ENCODE peak calls at places on chromosomes 7 and 10, in ten cellular contexts. S, Y, O, B, Z, R, W, E, J and G are unnamed samples.
A peak's percentile ranks its signal among the peaks of the same experiment; 100 is the strongest.

GRCh38 chr10:113027574-113028392 is 77.7 kb downstream of the TCF7L2 start:
- DNase-seq in R (no peak), J (no peak), Z (peak; percentile 33), B (no peak), W (peak; percentile 35), O (no peak), S (no peak), E (no peak), Y (peak; percentile 42), G (no peak)

GRCh38 chr7:134327896-134328295 is 11.2 kb upstream of the SLC35B4 start:
- DNase-seq in E (no peak), J (peak; percentile 65), O (no peak), Z (no peak), R (peak; percentile 60), Y (peak; percentile 57), W (peak; percentile 90), S (no peak), B (peak; percentile 15), G (peak; percentile 35)

GRCh38 chr10:23448323-23448722 is 9.4 kb downstream of the OTUD1 start:
- DNase-seq in B (no peak), Y (no peak), W (no peak), J (no peak), E (no peak), R (no peak), S (no peak), Z (no peak), O (no peak), G (no peak)

GRCh38 chr10:102612964-102613275 is 31.4 kb upstream of the TRIM8 start:
- DNase-seq in J (no peak), B (no peak), Y (no peak), S (no peak), Z (peak; percentile 55), O (no peak), W (no peak), E (no peak), R (no peak), G (no peak)

GRCh38 chr7:50362712-50363282 is 58.3 kb downstream of the IKZF1 start:
- DNase-seq in S (no peak), O (no peak), Z (no peak), Y (no peak), J (no peak), R (no peak), W (peak; percentile 32), E (no peak), B (no peak), G (no peak)

GRCh38 chr10:101067356-101068083 is 5.7 kb downstream of the KAZALD1 start:
- DNase-seq in E (peak; percentile 59), J (peak; percentile 87), B (peak; percentile 53), Z (peak; percentile 85), R (peak; percentile 87), W (peak; percentile 92), S (peak; percentile 87), O (peak; percentile 69), Y (peak; percentile 81), G (peak; percentile 81)

GRCh38 chr10:49827297-49827696 is 65.2 kb upstream of the OGDHL start:
- DNase-seq in B (no peak), Y (no peak), S (no peak), W (peak; percentile 40), R (no peak), Z (no peak), O (no peak), E (no peak), J (no peak), G (no peak)

GRCh38 chr7:54904986-54905385 is 113.8 kb upstream of the EGFR start:
- DNase-seq in J (no peak), W (no peak), Z (no peak), R (no peak), O (no peak), S (no peak), B (no peak), Y (no peak), E (no peak), G (no peak)

GRCh38 chr7:42236266-42237161 is 495 bp downstream of the GLI3 start:
- DNase-seq in Z (peak; percentile 84), O (peak; percentile 49), W (peak; percentile 80), R (peak; percentile 81), B (peak; percentile 70), Y (no peak), E (peak; percentile 36), S (peak; percentile 82), J (peak; percentile 55), G (no peak)

GRCh38 chr7:42237162-42237821 is at the start of gene GLI3:
- DNase-seq in S (peak; percentile 95), E (peak; percentile 49), W (peak; percentile 93), B (peak; percentile 93), R (peak; percentile 92), Y (no peak), J (peak; percentile 88), Z (peak; percentile 98), O (peak; percentile 88), G (peak; percentile 80)

GRCh38 chr7:42234736-42235135 is 2.3 kb downstream of the GLI3 start:
- DNase-seq in S (no peak), R (no peak), W (no peak), Z (no peak), J (no peak), E (no peak), Y (no peak), O (no peak), B (peak; percentile 5), G (no peak)

GRCh38 chr7:42233939-42234338 is 3.1 kb downstream of the GLI3 start:
- DNase-seq in O (no peak), S (no peak), E (no peak), W (no peak), R (no peak), Y (no peak), B (peak; percentile 52), J (peak; percentile 51), Z (no peak), G (no peak)

GRCh38 chr7:42235734-42236133 is 1.3 kb downstream of the GLI3 start:
- DNase-seq in Y (no peak), W (no peak), R (peak; percentile 21), E (no peak), O (no peak), J (no peak), S (peak; percentile 79), B (peak; percentile 38), Z (peak; percentile 74), G (no peak)
- TF ChIP-seq CTCF in Y (no peak), W (no peak), R (no peak), E (no peak), O (no peak), J (no peak), S (no peak), B (no peak), Z (no peak), G (no peak)

DNA sequence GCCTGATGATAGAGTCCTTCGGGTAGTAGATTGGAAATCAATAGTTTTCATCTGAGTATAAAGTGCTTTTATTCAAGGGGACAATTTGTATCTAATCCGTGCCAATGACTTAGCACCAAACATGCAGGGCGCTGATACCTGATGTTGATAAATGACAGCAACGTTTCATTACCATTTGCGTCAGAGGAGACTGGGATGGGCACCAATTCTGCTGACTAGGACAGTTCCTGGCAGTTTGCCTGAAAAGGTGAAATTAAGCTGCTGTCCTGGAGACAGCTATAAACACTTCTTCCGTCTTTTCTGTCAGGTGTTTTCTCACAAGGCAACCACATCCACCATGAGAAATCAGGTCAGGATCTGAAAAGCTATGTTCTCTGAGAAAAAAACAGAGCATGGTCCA is 1136.4 kb downstream of the TYW1 start:
- DNase-seq in Z (no peak), R (no peak), S (no peak), O (no peak), W (no peak), Y (no peak), B (no peak), J (no peak), E (no peak), G (no peak)
- H3K4me1 ChIP-seq in Z (no peaks in the 10 kb centered on the region), R (no peaks in the 10 kb centered on the region), S (no peaks in the 10 kb centered on the region), O (no peaks in the 10 kb centered on the region), W (no peaks in the 10 kb centered on the region), Y (no peaks in the 10 kb centered on the region), B (no peaks in the 10 kb centered on the region), J (no peaks in the 10 kb centered on the region), E (no peaks in the 10 kb centered on the region), G (no peaks in the 10 kb centered on the region)

GRCh38 chr10:69005704-69006103 is 17.1 kb downstream of the KIFBP start:
- DNase-seq in O (no peak), R (no peak), B (no peak), E (no peak), J (no peak), Z (no peak), W (no peak), Y (no peak), S (no peak), G (no peak)

GRCh38 chr10:69010151-69010640 is 21.6 kb downstream of the KIFBP start:
- DNase-seq in Z (no peak), E (no peak), Y (no peak), R (no peak), J (no peak), O (no peak), W (no peak), S (no peak), B (no peak), G (no peak)

GRCh38 chr10:69007260-69007659 is 18.7 kb downstream of the KIFBP start:
- DNase-seq in Z (no peak), R (no peak), W (no peak), O (no peak), Y (no peak), S (no peak), B (no peak), E (no peak), J (peak; percentile 33), G (no peak)

GRCh38 chr10:69004821-69005220 is 16.2 kb downstream of the KIFBP start:
- DNase-seq in O (no peak), B (no peak), J (peak; percentile 80), S (no peak), W (peak; percentile 49), Y (peak; percentile 17), Z (no peak), R (no peak), E (no peak), G (no peak)

GRCh38 chr10:69009360-69009759 is 20.8 kb downstream of the KIFBP start:
- DNase-seq in E (no peak), J (no peak), S (no peak), W (no peak), R (no peak), Y (no peak), B (no peak), Z (no peak), O (no peak), G (no peak)
- H3K36me3 ChIP-seq in E (peaks cover 14% of the 10 kb centered on the region), J (peaks cover 49% of the 10 kb centered on the region), S (peaks cover 53% of the 10 kb centered on the region), W (peaks cover 34% of the 10 kb centered on the region), R (peaks cover 38% of the 10 kb centered on the region), Y (peaks cover 7% of the 10 kb centered on the region), B (peaks cover 19% of the 10 kb centered on the region), Z (no peaks in the 10 kb centered on the region), O (peaks cover 85% of the 10 kb centered on the region), G (peaks cover 24% of the 10 kb centered on the region)

DNA sequence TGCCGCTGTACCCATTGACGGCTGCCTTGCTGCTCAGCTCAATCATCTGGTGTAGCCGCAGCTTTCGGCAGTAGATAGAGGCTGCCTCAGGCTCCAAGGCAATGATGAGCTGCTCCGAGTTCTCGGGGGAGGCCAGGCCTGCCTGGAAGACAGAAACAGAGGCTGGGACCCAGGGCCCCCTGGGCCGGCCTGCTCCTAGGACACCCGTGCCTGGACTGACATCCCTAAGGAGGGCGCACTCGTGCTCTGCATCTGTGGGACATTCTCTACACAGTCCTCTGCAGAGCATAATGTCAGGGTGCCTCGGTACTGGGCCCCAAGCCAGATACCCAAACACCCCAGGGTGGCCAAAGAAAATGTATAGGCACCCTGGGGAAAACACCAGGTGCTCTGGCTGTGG is 58.5 kb downstream of the HSPA12A start:
- DNase-seq in R (no peak), Y (no peak), B (no peak), J (no peak), S (no peak), W (no peak), O (no peak), Z (no peak), E (no peak), G (no peak)
- TF ChIP-seq CTCF in R (no peak), Y (no peak), B (no peak), J (no peak), S (no peak), W (no peak), O (no peak), Z (no peak), E (no peak), G (no peak)